ENCODE peak calls at places on chromosomes 16 and 17, in nine cellular contexts. One of them, this sample, is unnamed.

GRCh38 chr17:3588104-3588503 is 21.1 kb downstream of the TRPV1 start:
- DNase-seq in cardiac septum: no peak
- DNase-seq in trophoblast cell: no peak
- DNase-seq in Kasumi-1: no peak
- DNase-seq in CD4-positive, alpha-beta T cell: no peak
- DNase-seq in mucosa of gallbladder: no peak
- DNase-seq in left ventricle myocardium superior: no peak
- DNase-seq in kidney glomerular epithelial cell: no peak
- DNase-seq in iris pigment epithelial cell: no peak
- DNase-seq in this sample: no peak

GRCh38 chr16:14529010-14529669 is 100.9 kb downstream of the PARN start:
- DNase-seq in cardiac septum: no peak
- DNase-seq in trophoblast cell: peak; percentile 75
- DNase-seq in Kasumi-1: peak; percentile 59
- DNase-seq in CD4-positive, alpha-beta T cell: peak; percentile 27
- DNase-seq in mucosa of gallbladder: peak; percentile 77
- DNase-seq in left ventricle myocardium superior: peak; percentile 60
- DNase-seq in kidney glomerular epithelial cell: peak; percentile 87
- DNase-seq in iris pigment epithelial cell: peak; percentile 93
- DNase-seq in this sample: peak; percentile 76

GRCh38 chr17:81859906-81860755 is at the start of gene P4HB:
- DNase-seq in cardiac septum: no peak
- DNase-seq in trophoblast cell: no peak
- DNase-seq in Kasumi-1: no peak
- DNase-seq in CD4-positive, alpha-beta T cell: no peak
- DNase-seq in mucosa of gallbladder: no peak
- DNase-seq in left ventricle myocardium superior: peak; percentile 99
- DNase-seq in kidney glomerular epithelial cell: no peak
- DNase-seq in iris pigment epithelial cell: peak; percentile 17
- DNase-seq in this sample: no peak

GRCh38 chr16:11168386-11169065 is 87.5 kb downstream of the SOCS1 start:
- DNase-seq in cardiac septum: no peak
- DNase-seq in trophoblast cell: no peak
- DNase-seq in Kasumi-1: no peak
- DNase-seq in CD4-positive, alpha-beta T cell: no peak
- DNase-seq in mucosa of gallbladder: no peak
- DNase-seq in left ventricle myocardium superior: peak; percentile 40
- DNase-seq in kidney glomerular epithelial cell: no peak
- DNase-seq in iris pigment epithelial cell: no peak
- DNase-seq in this sample: no peak

GRCh38 chr17:78717431-78717980 is 64.6 kb downstream of the CYTH1 start:
- DNase-seq in cardiac septum: no peak
- DNase-seq in trophoblast cell: no peak
- DNase-seq in Kasumi-1: no peak
- DNase-seq in CD4-positive, alpha-beta T cell: no peak
- DNase-seq in mucosa of gallbladder: no peak
- DNase-seq in left ventricle myocardium superior: peak; percentile 37
- DNase-seq in kidney glomerular epithelial cell: peak; percentile 21
- DNase-seq in iris pigment epithelial cell: no peak
- DNase-seq in this sample: no peak

GRCh38 chr16:88383401-88384221 is 852 bp downstream of the ZNF469 start:
- DNase-seq in cardiac septum: peak; percentile 75
- DNase-seq in trophoblast cell: no peak
- DNase-seq in Kasumi-1: no peak
- DNase-seq in CD4-positive, alpha-beta T cell: no peak
- DNase-seq in mucosa of gallbladder: peak; percentile 30
- DNase-seq in left ventricle myocardium superior: peak; percentile 65
- DNase-seq in kidney glomerular epithelial cell: no peak
- DNase-seq in iris pigment epithelial cell: peak; percentile 56
- DNase-seq in this sample: no peak

GRCh38 chr17:77609553-77610517 is 348.7 kb upstream of the TNRC6C start:
- DNase-seq in cardiac septum: no peak
- DNase-seq in trophoblast cell: no peak
- DNase-seq in Kasumi-1: peak; percentile 13
- DNase-seq in CD4-positive, alpha-beta T cell: peak; percentile 54
- DNase-seq in mucosa of gallbladder: no peak
- DNase-seq in left ventricle myocardium superior: no peak
- DNase-seq in kidney glomerular epithelial cell: no peak
- DNase-seq in iris pigment epithelial cell: peak; percentile 52
- DNase-seq in this sample: no peak

GRCh38 chr17:79301469-79301868 is 226.8 kb downstream of the ENGASE start:
- DNase-seq in cardiac septum: no peak
- DNase-seq in trophoblast cell: no peak
- DNase-seq in Kasumi-1: no peak
- DNase-seq in CD4-positive, alpha-beta T cell: no peak
- DNase-seq in mucosa of gallbladder: no peak
- DNase-seq in left ventricle myocardium superior: no peak
- DNase-seq in kidney glomerular epithelial cell: no peak
- DNase-seq in iris pigment epithelial cell: no peak
- DNase-seq in this sample: no peak

GRCh38 chr17:72143245-72143644 is 22.4 kb downstream of the SOX9 start:
- DNase-seq in cardiac septum: no peak
- DNase-seq in trophoblast cell: no peak
- DNase-seq in Kasumi-1: no peak
- DNase-seq in CD4-positive, alpha-beta T cell: no peak
- DNase-seq in mucosa of gallbladder: no peak
- DNase-seq in left ventricle myocardium superior: no peak
- DNase-seq in kidney glomerular epithelial cell: no peak
- DNase-seq in iris pigment epithelial cell: no peak
- DNase-seq in this sample: no peak

GRCh38 chr16:88649924-88650748 is 717 bp downstream of the CYBA start:
- DNase-seq in cardiac septum: peak; percentile 85
- DNase-seq in trophoblast cell: no peak
- DNase-seq in Kasumi-1: peak; percentile 54
- DNase-seq in CD4-positive, alpha-beta T cell: peak; percentile 22
- DNase-seq in mucosa of gallbladder: no peak
- DNase-seq in left ventricle myocardium superior: no peak
- DNase-seq in kidney glomerular epithelial cell: no peak
- DNase-seq in iris pigment epithelial cell: peak; percentile 55
- DNase-seq in this sample: no peak

GRCh38 chr17:45136846-45137560 is 1.5 kb downstream of the ACBD4 start:
- DNase-seq in cardiac septum: peak; percentile 72
- DNase-seq in trophoblast cell: no peak
- DNase-seq in Kasumi-1: no peak
- DNase-seq in CD4-positive, alpha-beta T cell: no peak
- DNase-seq in mucosa of gallbladder: no peak
- DNase-seq in left ventricle myocardium superior: no peak
- DNase-seq in kidney glomerular epithelial cell: no peak
- DNase-seq in iris pigment epithelial cell: no peak
- DNase-seq in this sample: no peak

GRCh38 chr17:2547176-2547575 is 35.5 kb upstream of the METTL16 start:
- DNase-seq in cardiac septum: no peak
- DNase-seq in trophoblast cell: no peak
- DNase-seq in Kasumi-1: no peak
- DNase-seq in CD4-positive, alpha-beta T cell: no peak
- DNase-seq in mucosa of gallbladder: no peak
- DNase-seq in left ventricle myocardium superior: no peak
- DNase-seq in kidney glomerular epithelial cell: no peak
- DNase-seq in iris pigment epithelial cell: peak; percentile 63
- DNase-seq in this sample: no peak

GRCh38 chr16:54331241-54332002 is 44.8 kb upstream of the IRX3 start:
- DNase-seq in cardiac septum: peak; percentile 31
- DNase-seq in trophoblast cell: no peak
- DNase-seq in Kasumi-1: no peak
- DNase-seq in CD4-positive, alpha-beta T cell: no peak
- DNase-seq in mucosa of gallbladder: no peak
- DNase-seq in left ventricle myocardium superior: no peak
- DNase-seq in kidney glomerular epithelial cell: no peak
- DNase-seq in iris pigment epithelial cell: no peak
- DNase-seq in this sample: no peak

GRCh38 chr17:6660101-6660500 is 8.5 kb downstream of the C17orf100 start:
- DNase-seq in cardiac septum: no peak
- DNase-seq in trophoblast cell: no peak
- DNase-seq in Kasumi-1: peak; percentile 19
- DNase-seq in CD4-positive, alpha-beta T cell: no peak
- DNase-seq in mucosa of gallbladder: no peak
- DNase-seq in left ventricle myocardium superior: no peak
- DNase-seq in kidney glomerular epithelial cell: no peak
- DNase-seq in iris pigment epithelial cell: no peak
- DNase-seq in this sample: no peak

GRCh38 chr16:57899771-57900661 is 70.9 kb downstream of the CNGB1 start:
- DNase-seq in cardiac septum: peak; percentile 85
- DNase-seq in trophoblast cell: peak; percentile 53
- DNase-seq in Kasumi-1: peak; percentile 74
- DNase-seq in CD4-positive, alpha-beta T cell: peak; percentile 66
- DNase-seq in mucosa of gallbladder: peak; percentile 71
- DNase-seq in left ventricle myocardium superior: peak; percentile 85
- DNase-seq in kidney glomerular epithelial cell: peak; percentile 51
- DNase-seq in iris pigment epithelial cell: peak; percentile 63
- DNase-seq in this sample: peak; percentile 76

GRCh38 chr16:84507011-84507982 is 2.8 kb upstream of the MEAK7 start:
- DNase-seq in cardiac septum: no peak
- DNase-seq in trophoblast cell: peak; percentile 30
- DNase-seq in Kasumi-1: peak; percentile 59
- DNase-seq in CD4-positive, alpha-beta T cell: peak; percentile 25
- DNase-seq in mucosa of gallbladder: no peak
- DNase-seq in left ventricle myocardium superior: no peak
- DNase-seq in kidney glomerular epithelial cell: no peak
- DNase-seq in iris pigment epithelial cell: no peak
- DNase-seq in this sample: no peak

GRCh38 chr17:83145831-83146230 is 66.4 kb downstream of the METRNL start:
- DNase-seq in cardiac septum: peak; percentile 17
- DNase-seq in trophoblast cell: no peak
- DNase-seq in Kasumi-1: no peak
- DNase-seq in CD4-positive, alpha-beta T cell: no peak
- DNase-seq in mucosa of gallbladder: no peak
- DNase-seq in left ventricle myocardium superior: no peak
- DNase-seq in kidney glomerular epithelial cell: no peak
- DNase-seq in iris pigment epithelial cell: no peak
- DNase-seq in this sample: peak; percentile 16

GRCh38 chr16:1413684-1414531 is 596 bp downstream of the UNKL start:
- DNase-seq in cardiac septum: no peak
- DNase-seq in trophoblast cell: peak; percentile 19
- DNase-seq in Kasumi-1: peak; percentile 25
- DNase-seq in CD4-positive, alpha-beta T cell: peak; percentile 67
- DNase-seq in mucosa of gallbladder: peak; percentile 34
- DNase-seq in left ventricle myocardium superior: peak; percentile 71
- DNase-seq in kidney glomerular epithelial cell: no peak
- DNase-seq in iris pigment epithelial cell: peak; percentile 41
- DNase-seq in this sample: peak; percentile 55

GRCh38 chr17:60386475-60387058 is 5.4 kb downstream of the USP32 start:
- DNase-seq in cardiac septum: no peak
- DNase-seq in trophoblast cell: no peak
- DNase-seq in Kasumi-1: no peak
- DNase-seq in CD4-positive, alpha-beta T cell: no peak
- DNase-seq in mucosa of gallbladder: no peak
- DNase-seq in left ventricle myocardium superior: no peak
- DNase-seq in kidney glomerular epithelial cell: no peak
- DNase-seq in iris pigment epithelial cell: no peak
- DNase-seq in this sample: no peak

GRCh38 chr17:49022391-49022941 is 25.3 kb downstream of the IGF2BP1 start:
- DNase-seq in cardiac septum: no peak
- DNase-seq in trophoblast cell: no peak
- DNase-seq in Kasumi-1: no peak
- DNase-seq in CD4-positive, alpha-beta T cell: no peak
- DNase-seq in mucosa of gallbladder: no peak
- DNase-seq in left ventricle myocardium superior: no peak
- DNase-seq in kidney glomerular epithelial cell: peak; percentile 57
- DNase-seq in iris pigment epithelial cell: peak; percentile 68
- DNase-seq in this sample: no peak

GRCh38 chr16:66020642-66021041 is 345.8 kb upstream of the CDH5 start:
- DNase-seq in cardiac septum: no peak
- DNase-seq in trophoblast cell: no peak
- DNase-seq in Kasumi-1: no peak
- DNase-seq in CD4-positive, alpha-beta T cell: no peak
- DNase-seq in mucosa of gallbladder: no peak
- DNase-seq in left ventricle myocardium superior: no peak
- DNase-seq in kidney glomerular epithelial cell: no peak
- DNase-seq in iris pigment epithelial cell: peak; percentile 68
- DNase-seq in this sample: no peak

GRCh38 chr17:37137070-37137610 is 188.4 kb downstream of the AATF start:
- DNase-seq in cardiac septum: no peak
- DNase-seq in trophoblast cell: no peak
- DNase-seq in Kasumi-1: no peak
- DNase-seq in CD4-positive, alpha-beta T cell: no peak
- DNase-seq in mucosa of gallbladder: no peak
- DNase-seq in left ventricle myocardium superior: no peak
- DNase-seq in kidney glomerular epithelial cell: no peak
- DNase-seq in iris pigment epithelial cell: no peak
- DNase-seq in this sample: no peak

GRCh38 chr16:87956169-87956770 is 5.0 kb downstream of the BANP start:
- DNase-seq in cardiac septum: peak; percentile 77
- DNase-seq in trophoblast cell: no peak
- DNase-seq in Kasumi-1: peak; percentile 46
- DNase-seq in CD4-positive, alpha-beta T cell: peak; percentile 81
- DNase-seq in mucosa of gallbladder: no peak
- DNase-seq in left ventricle myocardium superior: peak; percentile 61
- DNase-seq in kidney glomerular epithelial cell: peak; percentile 41
- DNase-seq in iris pigment epithelial cell: peak; percentile 74
- DNase-seq in this sample: no peak

GRCh38 chr17:81404557-81405165 is 9.4 kb downstream of the BAHCC1 start:
- DNase-seq in cardiac septum: no peak
- DNase-seq in trophoblast cell: no peak
- DNase-seq in Kasumi-1: no peak
- DNase-seq in CD4-positive, alpha-beta T cell: no peak
- DNase-seq in mucosa of gallbladder: no peak
- DNase-seq in left ventricle myocardium superior: no peak
- DNase-seq in kidney glomerular epithelial cell: no peak
- DNase-seq in iris pigment epithelial cell: no peak
- DNase-seq in this sample: no peak

GRCh38 chr17:58920773-58921172 is 165.1 kb downstream of the PPM1E start:
- DNase-seq in cardiac septum: no peak
- DNase-seq in trophoblast cell: no peak
- DNase-seq in Kasumi-1: no peak
- DNase-seq in CD4-positive, alpha-beta T cell: no peak
- DNase-seq in mucosa of gallbladder: no peak
- DNase-seq in left ventricle myocardium superior: no peak
- DNase-seq in kidney glomerular epithelial cell: no peak
- DNase-seq in iris pigment epithelial cell: no peak
- DNase-seq in this sample: no peak

GRCh38 chr16:29736112-29736511 is 9.7 kb downstream of the C16orf54 start:
- DNase-seq in cardiac septum: no peak
- DNase-seq in trophoblast cell: no peak
- DNase-seq in Kasumi-1: no peak
- DNase-seq in CD4-positive, alpha-beta T cell: no peak
- DNase-seq in mucosa of gallbladder: no peak
- DNase-seq in left ventricle myocardium superior: no peak
- DNase-seq in kidney glomerular epithelial cell: no peak
- DNase-seq in iris pigment epithelial cell: no peak
- DNase-seq in this sample: no peak

GRCh38 chr17:48510761-48511604 is 19.8 kb downstream of the HOXB1 start:
- DNase-seq in cardiac septum: no peak
- DNase-seq in trophoblast cell: peak; percentile 50
- DNase-seq in Kasumi-1: no peak
- DNase-seq in CD4-positive, alpha-beta T cell: peak; percentile 6
- DNase-seq in mucosa of gallbladder: no peak
- DNase-seq in left ventricle myocardium superior: no peak
- DNase-seq in kidney glomerular epithelial cell: no peak
- DNase-seq in iris pigment epithelial cell: peak; percentile 68
- DNase-seq in this sample: no peak

GRCh38 chr17:67246648-67247415 is 1.8 kb upstream of the HELZ start:
- DNase-seq in cardiac septum: peak; percentile 72
- DNase-seq in trophoblast cell: peak; percentile 93
- DNase-seq in Kasumi-1: peak; percentile 61
- DNase-seq in CD4-positive, alpha-beta T cell: peak; percentile 29
- DNase-seq in mucosa of gallbladder: peak; percentile 79
- DNase-seq in left ventricle myocardium superior: no peak
- DNase-seq in kidney glomerular epithelial cell: peak; percentile 78
- DNase-seq in iris pigment epithelial cell: peak; percentile 77
- DNase-seq in this sample: peak; percentile 83

GRCh38 chr17:43814714-43815113 is 18.2 kb downstream of the MPP3 start:
- DNase-seq in cardiac septum: no peak
- DNase-seq in trophoblast cell: no peak
- DNase-seq in Kasumi-1: no peak
- DNase-seq in CD4-positive, alpha-beta T cell: no peak
- DNase-seq in mucosa of gallbladder: no peak
- DNase-seq in left ventricle myocardium superior: no peak
- DNase-seq in kidney glomerular epithelial cell: peak; percentile 39
- DNase-seq in iris pigment epithelial cell: peak; percentile 88
- DNase-seq in this sample: no peak

GRCh38 chr17:55410722-55411462 is 10.7 kb downstream of the MMD start:
- DNase-seq in cardiac septum: no peak
- DNase-seq in trophoblast cell: no peak
- DNase-seq in Kasumi-1: no peak
- DNase-seq in CD4-positive, alpha-beta T cell: no peak
- DNase-seq in mucosa of gallbladder: no peak
- DNase-seq in left ventricle myocardium superior: no peak
- DNase-seq in kidney glomerular epithelial cell: no peak
- DNase-seq in iris pigment epithelial cell: no peak
- DNase-seq in this sample: peak; percentile 60

GRCh38 chr16:57801098-57801855 is 1.0 kb downstream of the KIFC3 start:
- DNase-seq in cardiac septum: no peak
- DNase-seq in trophoblast cell: no peak
- DNase-seq in Kasumi-1: peak; percentile 29
- DNase-seq in CD4-positive, alpha-beta T cell: no peak
- DNase-seq in mucosa of gallbladder: no peak
- DNase-seq in left ventricle myocardium superior: no peak
- DNase-seq in kidney glomerular epithelial cell: peak; percentile 43
- DNase-seq in iris pigment epithelial cell: peak; percentile 84
- DNase-seq in this sample: no peak

This sample was measured in lung.